ENCODE peak calls at places on chromosomes 5 and 9, in four cellular contexts. N is psoas muscle, A is H9, R is ovary. G is an unnamed sample. For H3K4me1, the result is how much of the 10 kb centered on the place peaks cover.

GRCh38 chr5:96228449-96228848 is 204.6 kb downstream of the PCSK1 start:
- DNase-seq in N (no peak), A (no peak), R (no peak), G (no peak)

GRCh38 chr9:33222031-33222430 is 17.9 kb upstream of the SPINK4 start:
- DNase-seq in N (no peak), A (no peak), R (no peak), G (no peak)

GRCh38 chr5:176748073-176748966 is 62.0 kb upstream of the UNC5A start:
- DNase-seq in N (no peak), A (no peak), R (no peak), G (no peak)

GRCh38 chr5:150489358-150490295 is 18.3 kb upstream of the NDST1 start:
- DNase-seq in N (no peak), A (peak), R (no peak), G (no peak)

GRCh38 chr5:99032234-99033013 is 103.6 kb upstream of the CHD1 start:
- DNase-seq in N (peak), A (peak), R (peak), G (peak)

GRCh38 chr9:136773386-136774044 is 9.2 kb upstream of the LCN15 start:
- DNase-seq in N (no peak), A (peak), R (peak), G (peak)

GRCh38 chr5:150349681-150350275 is 7.7 kb upstream of the TCOF1 start:
- DNase-seq in N (no peak), A (no peak), R (no peak), G (no peak)

GRCh38 chr5:32541241-32541640 is 44.1 kb upstream of the SUB1 start:
- DNase-seq in N (no peak), A (no peak), R (no peak), G (no peak)

GRCh38 chr5:146662229-146662628 is 146.2 kb upstream of the GPR151 start:
- DNase-seq in N (no peak), A (no peak), R (no peak), G (no peak)

GRCh38 chr9:12923472-12924009 is 148.7 kb downstream of the LURAP1L start:
- DNase-seq in N (peak), A (no peak), R (no peak), G (no peak)

GRCh38 chr5:65326912-65327311 is 154.8 kb downstream of the ADAMTS6 start:
- DNase-seq in N (no peak), A (no peak), R (no peak), G (peak)

GRCh38 chr9:137506274-137506673 is 43.9 kb downstream of the PNPLA7 start:
- DNase-seq in N (no peak), A (no peak), R (no peak), G (no peak)

GRCh38 chr9:135850737-135851136 is 56.6 kb downstream of the CAMSAP1 start:
- DNase-seq in N (no peak), A (no peak), R (no peak), G (no peak)

GRCh38 chr9:93590609-93591234 is 14.3 kb downstream of the PHF2 start:
- DNase-seq in N (no peak), A (no peak), R (no peak), G (no peak)

GRCh38 chr9:77016526-77017504 is 2.6 kb upstream of the FOXB2 start:
- DNase-seq in N (no peak), A (peak), R (no peak), G (peak)

GRCh38 chr9:133429641-133430161 is 7.5 kb downstream of the ADAMTS13 start:
- DNase-seq in N (no peak), A (peak), R (no peak), G (peak)

GRCh38 chr5:68460147-68460760 is 244.7 kb downstream of the PIK3R1 start:
- DNase-seq in N (no peak), A (no peak), R (no peak), G (peak)

GRCh38 chr9:117718701-117719100 is 14.5 kb downstream of the TLR4 start:
- DNase-seq in N (no peak), A (no peak), R (no peak), G (no peak)

GRCh38 chr5:9540791-9541190 is 5.1 kb downstream of the SEMA5A start:
- DNase-seq in N (no peak), A (no peak), R (no peak), G (no peak)

GRCh38 chr5:95866431-95867063 is 44.0 kb upstream of the GLRX start:
- DNase-seq in N (no peak), A (no peak), R (no peak), G (no peak)

GRCh38 chr9:80320480-80320879 is 748.7 kb downstream of the TLE4 start:
- DNase-seq in N (no peak), A (no peak), R (no peak), G (no peak)

GRCh38 chr9:34578241-34579096 is 11.1 kb downstream of the CNTFR start:
- DNase-seq in N (no peak), A (peak), R (peak), G (peak)

GRCh38 chr9:90881648-90882047 is 80.0 kb downstream of the SYK start:
- DNase-seq in N (no peak), A (no peak), R (no peak), G (no peak)

GRCh38 chr9:135797507-135798302 is 95.7 kb downstream of the KCNT1 start:
- DNase-seq in N (peak), A (peak), R (peak), G (peak)

GRCh38 chr5:74192606-74193299 is 447.8 kb downstream of the ENC1 start:
- DNase-seq in N (no peak), A (no peak), R (no peak), G (no peak)

GRCh38 chr5:39194466-39195136 is 24.8 kb downstream of the FYB1 start:
- DNase-seq in N (peak), A (no peak), R (no peak), G (no peak)

GRCh38 chr5:1897386-1897785 is 14.7 kb upstream of the IRX4 start:
- DNase-seq in N (no peak), A (no peak), R (no peak), G (no peak)

GRCh38 chr5:75656311-75657003 is 45.2 kb downstream of the ANKDD1B start:
- DNase-seq in N (peak), A (no peak), R (no peak), G (no peak)

GRCh38 chr5:170939178-170939577 is 77.4 kb downstream of the RANBP17 start:
- DNase-seq in N (no peak), A (no peak), R (no peak), G (no peak)

GRCh38 chr5:170941788-170942187 is 80.0 kb downstream of the RANBP17 start:
- DNase-seq in N (no peak), A (no peak), R (no peak), G (no peak)

GRCh38 chr5:170937072-170937471 is 75.3 kb downstream of the RANBP17 start:
- DNase-seq in N (no peak), A (no peak), R (no peak), G (no peak)

DNA sequence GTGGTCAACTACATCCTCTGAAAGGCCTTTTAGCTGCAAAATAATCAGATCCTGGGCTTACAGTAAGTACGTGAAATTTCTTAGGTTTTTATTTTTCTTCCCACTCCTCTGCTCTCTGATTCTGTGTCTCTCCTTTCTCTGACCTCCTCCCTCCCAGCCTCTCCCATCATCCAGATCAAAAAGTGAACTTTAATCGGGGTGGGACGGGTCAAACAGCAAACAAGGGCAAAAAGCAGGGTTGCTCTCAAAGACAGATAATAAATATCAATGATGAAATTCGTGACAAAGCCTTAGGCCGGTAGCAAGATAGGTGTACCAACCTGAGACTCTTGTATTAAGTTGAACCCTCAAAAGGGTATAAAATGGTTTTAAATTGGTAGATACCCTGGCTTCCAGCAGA is 76.1 kb downstream of the RANBP17 start:
- DNase-seq in N (no peak), A (no peak), R (no peak), G (no peak)
- H3K27ac ChIP-seq in N (no peak), A (no peak), R (no peak), G (no peak)

GRCh38 chr9:88747768-88748167 is 212.8 kb downstream of the NXNL2 start:
- DNase-seq in N (no peak), A (peak), R (no peak), G (no peak)
- H3K4me1 ChIP-seq in N (under half), A (under half), R (under half), G (under half)

GRCh38 chr5:136598901-136599300 is 233.6 kb upstream of the TRPC7 start:
- DNase-seq in N (no peak), A (no peak), R (no peak), G (no peak)
- H3K27ac ChIP-seq in N (no peak), A (no peak), R (no peak), G (no peak)

GRCh38 chr5:132436936-132437335 is 53.6 kb downstream of the IRF1 start:
- DNase-seq in N (no peak), A (no peak), R (no peak), G (no peak)
- H3K4me1 ChIP-seq in N (half or more), A (under half), R (under half), G (under half)

GRCh38 chr9:132008184-132008781 is 71.4 kb downstream of the MED27 start:
- DNase-seq in N (no peak), A (no peak), R (no peak), G (no peak)
- H3K27ac ChIP-seq in N (no peak), A (no peak), R (no peak), G (no peak)

DNA sequence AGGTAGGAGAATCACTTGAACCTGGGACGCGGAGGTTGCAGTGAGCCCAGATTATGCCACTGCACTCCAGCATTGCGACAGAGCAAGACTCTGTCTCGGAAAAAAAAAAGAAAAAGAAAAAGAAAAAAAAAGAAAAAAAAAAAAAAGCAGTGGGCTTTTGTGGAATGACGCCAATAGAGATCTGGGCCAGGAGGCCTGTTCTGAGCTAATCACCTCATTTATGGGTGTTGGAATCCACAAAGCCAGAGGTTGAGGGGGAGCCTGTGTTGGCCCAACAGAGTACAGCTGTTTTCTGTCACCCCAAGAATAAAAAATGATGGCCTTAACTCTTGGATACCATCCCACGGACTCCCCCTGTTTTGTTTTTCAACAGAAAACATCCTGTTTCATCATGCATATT is 18.5 kb downstream of the OSTF1 start:
- DNase-seq in N (no peak), A (no peak), R (peak), G (no peak)
- H3K4me1 ChIP-seq in N (under half), A (under half), R (under half), G (under half)

GRCh38 chr9:127585161-127585750 is 26.8 kb upstream of the STXBP1 start:
- DNase-seq in N (no peak), A (no peak), R (no peak), G (no peak)

GRCh38 chr9:127580879-127581278 is 31.2 kb upstream of the STXBP1 start:
- DNase-seq in N (no peak), A (no peak), R (no peak), G (no peak)

GRCh38 chr9:127586096-127586495 is 26.0 kb upstream of the STXBP1 start:
- DNase-seq in N (no peak), A (no peak), R (peak), G (no peak)

GRCh38 chr9:127586537-127586936 is 25.5 kb upstream of the STXBP1 start:
- DNase-seq in N (peak), A (peak), R (peak), G (peak)

GRCh38 chr9:127583605-127584053 is 28.4 kb upstream of the STXBP1 start:
- DNase-seq in N (no peak), A (no peak), R (no peak), G (no peak)
- H3K27ac ChIP-seq in N (no peak), A (no peak), R (no peak), G (no peak)

GRCh38 chr5:7202846-7203245 is 193.1 kb upstream of the ADCY2 start:
- DNase-seq in N (no peak), A (no peak), R (no peak), G (no peak)

GRCh38 chr5:7208911-7209310 is 187.0 kb upstream of the ADCY2 start:
- DNase-seq in N (peak), A (no peak), R (no peak), G (no peak)

GRCh38 chr5:7209583-7210139 is 186.3 kb upstream of the ADCY2 start:
- DNase-seq in N (peak), A (no peak), R (no peak), G (no peak)

GRCh38 chr5:7210549-7210948 is 185.4 kb upstream of the ADCY2 start:
- DNase-seq in N (no peak), A (no peak), R (no peak), G (no peak)

GRCh38 chr5:7207979-7208378 is 188.0 kb upstream of the ADCY2 start:
- DNase-seq in N (no peak), A (no peak), R (no peak), G (no peak)
- H3K4me1 ChIP-seq in N (under half), A (under half), R (under half), G (under half)

GRCh38 chr5:36013182-36013581 is 22.0 kb upstream of the UGT3A1 start:
- DNase-seq in N (no peak), A (no peak), R (no peak), G (no peak)
- H3K27ac ChIP-seq in N (no peak), A (no peak), R (no peak), G (no peak)

GRCh38 chr9:98927724-98928123 is 16.0 kb upstream of the COL15A1 start:
- DNase-seq in N (no peak), A (no peak), R (peak), G (peak)
- H3K4me1 ChIP-seq in N (under half), A (under half), R (under half), G (under half)